ENCODE peak calls at places on chromosomes 13 and 19, in five cellular contexts. W is A549, R is SK-N-SH, K is K562, D is HCT116. F is an unnamed sample.

GRCh38 chr13:37360556-37360955 is 238.0 kb downstream of the POSTN start:
- DNase-seq in W (no peak), R (no peak), D (no peak), K (no peak), F (no peak)

GRCh38 chr19:14006085-14006765 is at the start of gene RFX1:
- DNase-seq in D (peak; percentile 100), W (peak; percentile 80), R (peak; percentile 90), K (peak; percentile 98), F (peak; percentile 98)

GRCh38 chr19:50870417-50871089 is 2.7 kb upstream of the KLK2 start:
- DNase-seq in D (no peak), K (peak; percentile 94), W (peak; percentile 65), R (peak; percentile 80), F (no peak)

GRCh38 chr19:18541258-18541991 is 1.9 kb downstream of the FKBP8 start:
- DNase-seq in W (no peak), R (no peak), K (no peak), D (no peak), F (no peak)

GRCh38 chr19:4378886-4379285 is 21.5 kb downstream of the SH3GL1 start:
- DNase-seq in R (no peak), D (no peak), W (no peak), K (no peak), F (no peak)

GRCh38 chr13:99648905-99649304 is 147.6 kb downstream of the TM9SF2 start:
- DNase-seq in D (no peak), W (no peak), R (no peak), K (no peak), F (no peak)

GRCh38 chr13:28237944-28238343 is 99.6 kb downstream of the PAN3 start:
- DNase-seq in K (no peak), R (no peak), W (no peak), D (no peak), F (no peak)

GRCh38 chr19:18282788-18283141 is 1.3 kb upstream of the JUND start:
- DNase-seq in K (peak; percentile 80), W (no peak), D (no peak), R (no peak), F (no peak)

GRCh38 chr13:104936304-104936703 is 1599.2 kb downstream of the EFNB2 start:
- DNase-seq in W (no peak), K (no peak), R (no peak), D (no peak), F (peak; percentile 20)

GRCh38 chr13:20064128-20064527 is 96.7 kb downstream of the GJA3 start:
- DNase-seq in R (no peak), W (no peak), K (no peak), D (no peak), F (no peak)

GRCh38 chr19:6103217-6103644 is 7.1 kb downstream of the RFX2 start:
- DNase-seq in D (no peak), K (no peak), R (no peak), W (no peak), F (no peak)

GRCh38 chr13:111359237-111359915 is 38.9 kb downstream of the TEX29 start:
- DNase-seq in W (no peak), K (no peak), R (no peak), D (no peak), F (no peak)

GRCh38 chr19:28008695-28009094 is 1204.3 kb downstream of the UQCRFS1 start:
- DNase-seq in R (no peak), W (no peak), D (no peak), K (no peak), F (no peak)

GRCh38 chr19:29666634-29667389 is 1.6 kb downstream of the PLEKHF1 start:
- DNase-seq in D (no peak), K (peak; percentile 58), W (no peak), R (no peak), F (no peak)

GRCh38 chr19:48625891-48626327 is 6.6 kb downstream of the SPHK2 start:
- DNase-seq in K (no peak), R (no peak), W (no peak), D (no peak), F (no peak)

GRCh38 chr19:7106711-7107657 is 37.5 kb downstream of the ZNF557 start:
- DNase-seq in D (no peak), W (no peak), K (no peak), R (no peak), F (no peak)

GRCh38 chr13:48235100-48235813 is 2.3 kb downstream of the ITM2B start:
- DNase-seq in K (no peak), W (no peak), R (peak; percentile 56), D (no peak), F (no peak)

GRCh38 chr13:102845289-102845629 is 573 bp upstream of the ERCC5 start:
- DNase-seq in R (no peak), D (no peak), K (no peak), W (no peak), F (no peak)

GRCh38 chr13:102845630-102846260 is at the start of gene ERCC5:
- DNase-seq in R (peak; percentile 81), K (peak; percentile 95), W (peak; percentile 28), D (peak; percentile 95), F (peak; percentile 94)

GRCh38 chr13:102847272-102848234 is 1.7 kb downstream of the ERCC5 start:
- DNase-seq in W (no peak), R (peak; percentile 17), D (peak; percentile 19), K (peak; percentile 39), F (no peak)

GRCh38 chr13:102848956-102849355 is 3.1 kb downstream of the ERCC5 start:
- DNase-seq in W (no peak), K (no peak), R (no peak), D (no peak), F (no peak)

DNA sequence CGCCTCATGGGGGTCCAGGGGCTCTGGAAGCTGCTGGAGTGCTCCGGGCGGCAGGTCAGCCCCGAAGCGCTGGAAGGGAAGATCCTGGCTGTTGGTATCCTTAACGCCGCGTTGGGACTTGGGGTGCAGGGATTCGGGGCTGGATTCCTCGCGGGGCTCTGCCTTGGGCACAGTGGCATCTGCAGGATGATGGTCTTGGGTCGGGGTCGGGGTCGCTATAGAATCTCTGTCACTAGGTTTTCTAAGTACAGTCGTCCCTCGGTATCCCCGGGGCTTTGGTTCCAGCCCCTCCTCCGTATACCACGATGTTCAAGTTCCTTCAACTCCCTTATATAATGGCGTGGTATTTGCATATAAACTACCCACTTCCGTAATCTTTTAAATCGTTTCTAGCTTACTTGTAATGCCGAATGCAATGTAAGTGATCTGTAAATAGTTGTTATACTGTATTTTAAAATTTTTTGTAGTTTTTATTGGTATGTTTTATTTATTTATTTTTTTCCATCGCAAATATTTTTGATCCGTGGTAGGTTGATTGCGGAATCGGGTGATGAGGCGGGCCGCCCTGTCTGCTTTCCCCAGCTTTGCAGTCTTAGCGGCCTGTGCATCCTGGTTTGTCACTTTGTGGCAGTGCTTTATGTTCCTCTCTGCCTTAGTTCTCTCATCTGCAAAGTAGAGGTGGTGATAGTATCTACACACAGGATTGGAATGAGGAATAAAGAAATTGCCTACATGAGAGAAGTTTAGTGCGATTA is 606 bp downstream of the ERCC5 start:
- DNase-seq in R (peak; percentile 41), K (peak; percentile 37), D (peak; percentile 8), W (peak; percentile 5), F (peak; percentile 83)
- TF ChIP-seq REST in R (no peak), K (no peak), D (no peak), W (no peak), F (no peak)

DNA sequence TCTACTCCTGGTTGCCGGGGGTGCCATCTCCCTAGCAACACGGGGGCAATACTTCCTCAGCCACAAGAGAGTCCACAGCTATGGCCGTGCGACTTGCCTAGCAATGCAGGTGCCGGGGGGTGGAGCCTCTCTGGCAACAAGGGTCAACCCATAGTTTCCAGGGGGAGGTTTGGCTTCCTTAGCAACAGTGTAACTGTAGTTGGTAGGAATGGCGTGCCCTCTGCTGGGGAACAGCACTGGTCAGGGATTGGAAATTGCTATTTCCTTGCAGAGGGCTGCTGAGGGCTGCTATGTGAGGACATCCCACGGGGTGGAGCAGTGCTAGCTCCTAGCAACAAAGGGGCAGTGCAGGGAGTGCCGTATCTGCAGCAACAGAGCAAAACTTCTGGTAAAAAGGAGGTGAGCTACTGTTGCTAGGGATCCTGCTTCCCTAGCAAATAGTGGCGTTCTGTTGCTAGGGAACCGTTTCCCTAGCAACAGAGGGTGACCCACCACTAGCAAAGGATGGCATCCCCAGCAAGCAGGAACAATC is 7.0 kb upstream of the TMC4 start:
- DNase-seq in K (no peak), R (peak; percentile 66), W (no peak), D (no peak), F (no peak)
- TF ChIP-seq CTCF in K (peak; percentile 43), R (peak; percentile 34), W (peak; percentile 39), D (no peak), F (peak; percentile 43)

DNA sequence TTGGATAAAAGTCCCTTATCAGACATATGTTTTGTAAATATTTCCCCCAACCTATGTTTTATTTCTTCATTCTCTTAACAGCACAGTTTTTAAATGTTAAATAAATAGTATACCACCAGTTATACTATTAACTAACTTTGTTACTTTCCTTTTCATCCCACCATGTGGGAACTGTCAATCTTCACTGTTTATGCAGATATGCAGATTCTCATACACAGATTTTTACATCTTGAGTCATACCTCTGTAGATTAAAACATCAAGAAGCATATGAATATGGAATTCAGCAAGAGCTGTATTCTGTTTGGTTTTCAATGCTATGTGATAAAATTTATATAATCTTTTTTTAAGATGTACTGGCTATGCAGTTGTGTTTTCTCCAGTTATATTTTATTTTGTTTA is 566.3 kb downstream of the LIG4 start:
- DNase-seq in W (no peak), D (no peak), K (no peak), R (no peak), F (no peak)
- TF ChIP-seq REST in W (no peak), D (no peak), K (no peak), R (no peak), F (no peak)

GRCh38 chr19:11204943-11205349 is 7.6 kb upstream of the KANK2 start:
- DNase-seq in W (no peak), R (peak; percentile 60), D (no peak), K (no peak), F (peak; percentile 23)
- TF ChIP-seq CTCF in W (no peak), R (no peak), D (no peak), K (no peak), F (no peak)

GRCh38 chr19:52662631-52663030 is 24.5 kb upstream of the ZNF83 start:
- DNase-seq in W (no peak), R (no peak), D (peak; percentile 33), K (no peak), F (no peak)

GRCh38 chr19:52665047-52665446 is 26.9 kb upstream of the ZNF83 start:
- DNase-seq in D (no peak), R (no peak), K (peak; percentile 70), W (no peak), F (no peak)

GRCh38 chr19:52667972-52668371 is 29.8 kb upstream of the ZNF83 start:
- DNase-seq in R (no peak), W (no peak), K (no peak), D (no peak), F (no peak)

GRCh38 chr19:52664461-52664860 is 26.3 kb upstream of the ZNF83 start:
- DNase-seq in R (peak; percentile 15), K (peak; percentile 85), D (no peak), W (no peak), F (no peak)

DNA sequence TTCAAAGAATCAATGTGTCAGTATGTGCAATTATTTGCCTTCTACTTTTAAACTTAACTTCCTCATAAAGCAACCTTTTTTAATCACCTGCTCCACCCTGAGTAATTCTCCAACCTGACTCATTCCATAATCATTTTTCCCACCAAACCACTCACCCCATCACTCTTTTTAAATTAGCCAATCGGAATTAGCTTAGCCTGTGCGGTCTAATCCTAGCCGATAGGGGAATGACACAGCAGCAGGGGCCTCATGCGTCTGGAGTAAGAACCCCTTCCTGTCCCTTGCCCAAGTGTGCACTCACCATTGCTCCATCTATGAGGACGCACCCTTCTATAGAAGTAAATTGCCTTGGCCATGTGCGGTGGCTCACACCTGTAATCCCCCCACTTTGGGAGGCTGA is 27.4 kb upstream of the ZNF83 start:
- DNase-seq in D (peak; percentile 53), R (no peak), K (peak; percentile 81), W (no peak), F (no peak)
- TF ChIP-seq REST in D (no peak), R (no peak), K (no peak), W (no peak), F (no peak)